ENCODE peak calls at places on chromosome 20, in four cellular contexts. G is activated T-cell treated with anti-CD3 and anti-CD28 coated beads for 1 hour, W is upper lobe of right lung, Y is endothelial cell. J is an unnamed sample.

GRCh38 chr20:48181536-48181935 is 396.3 kb upstream of the SULF2 start:
- DNase-seq in Y (no peak), G (no peak), W (no peak), J (no peak)

GRCh38 chr20:588932-589672 is 21.0 kb downstream of the TCF15 start:
- DNase-seq in G (no peak), W (peak), Y (no peak), J (no peak)

GRCh38 chr20:48781634-48782033 is 46.2 kb downstream of the PREX1 start:
- DNase-seq in W (no peak), Y (no peak), G (no peak), J (no peak)

GRCh38 chr20:58223358-58223941 is 5.0 kb downstream of the ANKRD60 start:
- DNase-seq in Y (no peak), W (no peak), G (no peak), J (no peak)

GRCh38 chr20:49245921-49246740 is 26.9 kb downstream of the DDX27 start:
- DNase-seq in G (no peak), W (no peak), Y (peak), J (peak)

GRCh38 chr20:25399038-25399430 is 8.4 kb upstream of the ABHD12 start:
- DNase-seq in Y (peak), G (no peak), W (no peak), J (peak)

GRCh38 chr20:4856022-4856755 is 134.5 kb downstream of the PRND start:
- DNase-seq in G (no peak), W (no peak), Y (no peak), J (no peak)

GRCh38 chr20:47008842-47009518 is 114.3 kb downstream of the EYA2 start:
- DNase-seq in W (peak), Y (no peak), G (no peak), J (no peak)

GRCh38 chr20:33602826-33603590 is 59.1 kb upstream of the C20orf144 start:
- DNase-seq in W (no peak), Y (no peak), G (no peak), J (no peak)

GRCh38 chr20:46544576-46544975 is 5.9 kb downstream of the OCSTAMP start:
- DNase-seq in G (no peak), Y (no peak), W (no peak), J (no peak)

GRCh38 chr20:43357352-43357751 is 100.3 kb upstream of the SRSF6 start:
- DNase-seq in W (no peak), G (no peak), Y (no peak), J (no peak)

GRCh38 chr20:36654506-36654905 is 8.5 kb upstream of the SLA2 start:
- DNase-seq in W (no peak), Y (no peak), G (no peak), J (no peak)

GRCh38 chr20:59751075-59751711 is 146.9 kb downstream of the PHACTR3 start:
- DNase-seq in Y (peak), W (peak), G (no peak), J (peak)

GRCh38 chr20:58682656-58683055 is 9.9 kb upstream of the NPEPL1 start:
- DNase-seq in W (no peak), Y (no peak), G (no peak), J (no peak)

GRCh38 chr20:34075647-34076046 is 36.4 kb downstream of the EIF2S2 start:
- DNase-seq in G (no peak), W (no peak), Y (no peak), J (no peak)